ENCODE peak calls at places on chromosomes 11 and 22, in four cellular contexts. S, U, E and W are unnamed samples.

GRCh38 chr11:84855846-84856245 is 771.3 kb downstream of the DLG2 start:
- DNase-seq in S (no peak), E (no peak), U (no peak), W (no peak)

GRCh38 chr22:37905534-37906363 is at the start of gene MICALL1:
- DNase-seq in E (peak), S (no peak), U (peak), W (no peak)

GRCh38 chr11:5564259-5565019 is 16.1 kb upstream of the OR52H1 start:
- DNase-seq in U (no peak), S (no peak), E (no peak), W (no peak)

GRCh38 chr11:76030286-76030685 is 176.0 kb downstream of the WNT11 start:
- DNase-seq in U (no peak), S (peak), E (no peak), W (no peak)

GRCh38 chr11:126465573-126466287 is 110.2 kb downstream of the ST3GAL4 start:
- DNase-seq in S (no peak), E (no peak), U (no peak), W (peak)

GRCh38 chr11:33256031-33256807 is 962 bp upstream of the HIPK3 start:
- DNase-seq in U (no peak), S (no peak), E (no peak), W (no peak)

GRCh38 chr11:112042161-112042960 is 17.2 kb downstream of the DLAT start:
- DNase-seq in S (no peak), U (no peak), E (peak), W (no peak)

GRCh38 chr11:126132319-126132718 is 69.7 kb upstream of the CDON start:
- DNase-seq in U (peak), E (no peak), S (no peak), W (no peak)

GRCh38 chr11:35039076-35039475 is 99.9 kb upstream of the CD44 start:
- DNase-seq in E (no peak), U (no peak), S (no peak), W (no peak)

GRCh38 chr22:37431811-37432707 is 4.8 kb upstream of the ELFN2 start:
- DNase-seq in U (no peak), E (no peak), S (peak), W (no peak)

GRCh38 chr11:71206186-71206585 is 46.2 kb downstream of the SHANK2 start:
- DNase-seq in E (no peak), S (no peak), U (no peak), W (no peak)

GRCh38 chr11:85685131-85685819 is 720 bp downstream of the CCDC89 start:
- DNase-seq in S (no peak), U (peak), E (no peak), W (no peak)

GRCh38 chr11:117792992-117793391 is 4.0 kb downstream of the DSCAML1 start:
- DNase-seq in S (no peak), U (no peak), E (no peak), W (no peak)

GRCh38 chr11:131663403-131664200 is 293.2 kb downstream of the NTM start:
- DNase-seq in U (no peak), E (no peak), S (no peak), W (no peak)

GRCh38 chr22:32987081-32987631 is 71.0 kb downstream of the SYN3 start:
- DNase-seq in E (no peak), U (no peak), S (no peak), W (no peak)

GRCh38 chr11:65862191-65862735 is 2.0 kb downstream of the MUS81 start:
- DNase-seq in E (no peak), U (no peak), S (no peak), W (no peak)

DNA sequence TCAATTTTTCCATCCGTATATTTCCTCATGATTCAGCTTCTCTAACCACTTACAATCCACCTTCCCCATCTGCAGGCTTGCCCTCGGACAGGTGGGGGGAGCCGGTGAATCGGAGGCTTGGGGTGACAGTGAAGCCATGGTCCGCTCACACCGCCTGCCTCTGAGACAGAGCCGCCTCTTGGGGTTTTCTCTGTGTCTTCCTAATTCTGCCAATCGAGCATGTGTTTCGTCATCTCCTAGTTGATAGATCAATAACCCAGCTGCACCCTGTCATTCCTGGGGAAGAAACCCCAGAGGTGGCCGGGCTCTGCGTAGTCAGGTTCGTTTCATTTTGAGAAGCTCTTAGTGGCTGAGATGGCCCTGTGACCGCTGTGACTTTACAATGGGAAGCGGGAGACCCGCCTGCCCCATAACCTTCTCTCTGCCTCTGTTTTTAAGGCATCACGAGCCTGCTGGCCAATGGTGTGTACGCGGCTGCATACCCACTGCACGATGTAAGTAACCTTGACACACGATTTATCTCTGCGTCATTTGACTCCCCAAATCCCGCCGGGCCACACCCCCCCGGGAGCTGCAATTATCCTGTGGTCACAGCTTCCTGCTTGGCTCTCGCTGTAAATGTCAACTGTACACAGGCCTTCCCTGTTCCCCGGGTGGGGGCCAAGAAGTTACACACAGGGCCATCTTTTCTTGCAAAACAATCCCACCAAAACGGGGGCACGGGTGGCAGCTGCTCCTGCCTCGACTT is 33.3 kb downstream of the ANO1 start:
- DNase-seq in E (peak), U (peak), S (peak), W (no peak)
- TF ChIP-seq BHLHE40 in E (no peak), U (no peak), S (no peak), W (no peak)

GRCh38 chr11:96134622-96135021 is 208.4 kb downstream of the MAML2 start:
- DNase-seq in U (no peak), E (no peak), S (no peak), W (no peak)
- TF ChIP-seq FOXK2 in U (no peak), E (no peak), S (no peak), W (no peak)

GRCh38 chr11:101003468-101003867 is 126.1 kb downstream of the PGR start:
- DNase-seq in E (no peak), U (peak), S (peak), W (no peak)
- TF ChIP-seq BHLHE40 in E (no peak), U (no peak), S (no peak), W (no peak)

DNA sequence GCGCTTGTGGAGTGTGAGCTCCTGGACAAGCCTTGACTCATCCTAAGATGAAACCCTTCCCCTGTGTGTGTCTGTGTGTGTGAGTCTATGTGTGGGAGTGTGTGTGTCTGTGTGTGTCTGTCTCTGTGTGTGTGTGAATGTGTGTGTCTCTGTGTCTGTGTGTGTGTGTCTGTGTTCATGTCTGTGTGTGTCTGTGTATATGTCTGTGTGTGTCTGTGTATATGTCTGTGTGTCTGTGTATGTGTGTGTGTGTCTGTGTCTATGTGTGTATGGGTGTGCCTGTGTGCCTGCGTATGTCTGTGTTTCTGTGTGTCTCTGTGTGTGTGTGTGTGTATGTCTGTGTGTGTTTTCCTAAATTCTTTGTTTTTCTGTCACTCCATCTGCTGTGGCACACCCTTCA is 48.7 kb downstream of the RPS6KA4 start:
- DNase-seq in U (no peak), E (no peak), S (no peak), W (no peak)
- TF ChIP-seq FOXK2 in U (no peak), E (no peak), S (no peak), W (no peak)

DNA sequence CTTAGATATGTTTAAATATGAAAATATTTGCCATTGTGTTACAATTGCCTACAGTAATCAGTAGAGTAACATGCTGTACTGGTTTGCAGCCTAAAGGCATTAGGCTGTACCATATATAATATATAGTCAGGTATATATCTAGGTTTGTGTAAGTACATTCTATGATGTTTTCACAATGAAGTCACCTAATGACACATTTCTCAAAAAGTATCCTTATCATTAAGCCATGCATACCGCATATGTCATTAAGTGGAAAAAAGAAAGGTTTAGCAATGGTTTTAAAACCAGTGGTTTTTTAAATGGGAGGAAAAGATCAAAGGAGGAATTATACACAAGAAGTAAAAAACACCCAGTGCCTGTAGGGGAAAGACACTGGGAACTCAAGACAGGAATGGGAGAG is 122.7 kb downstream of the RBFOX2 start:
- DNase-seq in S (no peak), U (no peak), E (no peak), W (no peak)
- TF ChIP-seq BHLHE40 in S (no peak), U (no peak), E (no peak), W (no peak)

GRCh38 chr11:27293500-27294417 is 69.3 kb downstream of the CCDC34 start:
- DNase-seq in E (no peak), U (no peak), S (peak), W (no peak)
- TF ChIP-seq FOXK2 in E (no peak), U (no peak), S (no peak), W (no peak)

GRCh38 chr11:12529793-12530192 is 144.4 kb upstream of the TEAD1 start:
- DNase-seq in E (no peak), S (no peak), U (no peak), W (no peak)
- TF ChIP-seq BHLHE40 in E (no peak), S (no peak), U (no peak), W (no peak)

GRCh38 chr22:27518583-27519437 is 282.7 kb downstream of the MN1 start:
- DNase-seq in E (no peak), S (no peak), U (no peak), W (no peak)
- TF ChIP-seq FOXK2 in E (no peak), S (no peak), U (no peak), W (no peak)

GRCh38 chr11:97683733-97684132 is 1293.9 kb downstream of the JRKL start:
- DNase-seq in E (peak), U (peak), S (peak), W (no peak)
- TF ChIP-seq BHLHE40 in E (no peak), U (no peak), S (no peak), W (no peak)

GRCh38 chr22:43092085-43092484 is 2.9 kb upstream of the TTLL1 start:
- DNase-seq in E (no peak), S (no peak), U (no peak), W (no peak)

GRCh38 chr22:43090130-43090789 is 1.1 kb upstream of the TTLL1 start:
- DNase-seq in U (peak), S (peak), E (peak), W (peak)

GRCh38 chr22:43085658-43086606 is 3.3 kb downstream of the TTLL1 start:
- DNase-seq in U (no peak), E (no peak), S (no peak), W (peak)

GRCh38 chr22:43088616-43088978 is 594 bp downstream of the TTLL1 start:
- DNase-seq in S (no peak), E (no peak), U (no peak), W (no peak)

GRCh38 chr22:43088979-43089717 is at the start of gene TTLL1:
- DNase-seq in E (peak), U (peak), S (peak), W (peak)
- TF ChIP-seq FOXK2 in E (no peak), U (no peak), S (no peak), W (no peak)